ENCODE peak calls at places on chromosome 4, in six cellular contexts. V is T-helper 17 cell; N is activated CD4-positive, alpha-beta T cell treated with anti-CD3 and anti-CD28 coated beads for 4 hours; A is posterior cingulate gyrus; F is bronchial epithelial cell; M is mammary epithelial cell. L is an unnamed sample.

GRCh38 chr4:36712013-36712412 is 430.6 kb downstream of the DTHD1 start:
- DNase-seq in N (no peak), A (no peak), M (no peak), F (peak; percentile 29), V (no peak), L (no peak)

GRCh38 chr4:37998225-37998624 is 38.0 kb downstream of the PTTG2 start:
- DNase-seq in A (no peak), V (no peak), F (no peak), M (no peak), N (no peak), L (no peak)

GRCh38 chr4:57158221-57158620 is 48.0 kb upstream of the IGFBP7 start:
- DNase-seq in N (no peak), M (no peak), V (no peak), A (no peak), F (no peak), L (no peak)

GRCh38 chr4:38870098-38870850 is 2.7 kb downstream of the FAM114A1 start:
- DNase-seq in A (no peak), V (no peak), M (no peak), F (no peak), N (no peak), L (no peak)

GRCh38 chr4:176340871-176341685 is 21.3 kb downstream of the SPCS3 start:
- DNase-seq in M (peak; percentile 25), F (peak; percentile 40), V (no peak), A (peak; percentile 74), N (no peak), L (no peak)

GRCh38 chr4:76809594-76810305 is 88.2 kb downstream of the SOWAHB start:
- DNase-seq in M (peak; percentile 26), N (no peak), A (no peak), V (no peak), F (peak; percentile 23), L (no peak)

GRCh38 chr4:81031389-81032173 is 1.1 kb downstream of the BMP3 start:
- DNase-seq in N (no peak), V (no peak), A (peak; percentile 69), M (no peak), F (no peak), L (no peak)

GRCh38 chr4:13705521-13706035 is 78.1 kb upstream of the BOD1L1 start:
- DNase-seq in A (no peak), V (no peak), F (peak; percentile 55), N (no peak), M (peak; percentile 81), L (no peak)

GRCh38 chr4:71396382-71396781 is 57.6 kb downstream of the SLC4A4 start:
- DNase-seq in V (no peak), N (no peak), A (no peak), M (no peak), F (peak; percentile 72), L (no peak)

GRCh38 chr4:139735381-139736256 is 70.0 kb downstream of the MGST2 start:
- DNase-seq in M (no peak), N (no peak), V (no peak), A (peak; percentile 88), F (no peak), L (no peak)

GRCh38 chr4:143352052-143352451 is 15.4 kb downstream of the GAB1 start:
- DNase-seq in F (peak; percentile 54), V (no peak), M (no peak), N (no peak), A (no peak), L (no peak)

GRCh38 chr4:169404959-169405358 is 134.2 kb upstream of the SH3RF1 start:
- DNase-seq in V (no peak), N (no peak), F (peak; percentile 91), M (peak; percentile 75), A (no peak), L (no peak)

GRCh38 chr4:108078024-108078733 is 88.5 kb downstream of the HADH start:
- DNase-seq in A (no peak), V (no peak), M (no peak), F (no peak), N (no peak), L (no peak)

GRCh38 chr4:40992472-40993298 is 221.7 kb downstream of the APBB2 start:
- DNase-seq in M (peak; percentile 79), V (no peak), F (peak; percentile 95), A (no peak), N (no peak), L (no peak)

GRCh38 chr4:125315571-125316390 is 1.0 kb downstream of the FAT4 start:
- DNase-seq in F (peak; percentile 25), M (peak; percentile 51), V (no peak), N (no peak), A (peak; percentile 93), L (no peak)

GRCh38 chr4:122604146-122604545 is 16.7 kb downstream of the IL21 start:
- DNase-seq in N (no peak), M (no peak), A (no peak), V (no peak), F (no peak), L (no peak)

GRCh38 chr4:33998204-33998603 is 2246.1 kb downstream of the ARAP2 start:
- DNase-seq in N (no peak), M (peak; percentile 41), F (peak; percentile 47), V (no peak), A (no peak), L (no peak)

GRCh38 chr4:102827674-102828496 is 534 bp upstream of the UBE2D3 start:
- DNase-seq in N (peak; percentile 100), V (peak; percentile 96), F (peak; percentile 100), M (peak; percentile 100), A (peak; percentile 99), L (peak; percentile 100)

GRCh38 chr4:114807759-114808404 is 209.3 kb downstream of the UGT8 start:
- DNase-seq in A (peak; percentile 51), N (peak; percentile 2), M (peak; percentile 14), V (peak; percentile 12), F (peak; percentile 26), L (no peak)

GRCh38 chr4:20618729-20619128 is 81.5 kb upstream of the PACRGL start:
- DNase-seq in F (no peak), A (no peak), N (no peak), V (no peak), M (no peak), L (no peak)

GRCh38 chr4:37243722-37244582 is 591 bp upstream of the NWD2 start:
- DNase-seq in V (no peak), F (no peak), M (peak; percentile 17), A (peak; percentile 88), N (no peak), L (no peak)

GRCh38 chr4:188903995-188904394 is 764.8 kb downstream of the TRIML1 start:
- DNase-seq in M (no peak), A (no peak), N (no peak), F (no peak), V (no peak), L (no peak)

GRCh38 chr4:39054497-39054896 is 7.5 kb upstream of the KLHL5 start:
- DNase-seq in M (no peak), N (no peak), A (no peak), V (no peak), F (no peak), L (no peak)

GRCh38 chr4:26287748-26288147 is 33.1 kb upstream of the RBPJ start:
- DNase-seq in N (no peak), F (no peak), V (no peak), M (no peak), A (no peak), L (no peak)

GRCh38 chr4:143251781-143252180 is 67.1 kb downstream of the USP38 start:
- DNase-seq in N (no peak), A (no peak), M (peak; percentile 74), V (no peak), F (peak; percentile 95), L (no peak)

GRCh38 chr4:150647008-150647407 is 65.1 kb downstream of the MAB21L2 start:
- DNase-seq in N (no peak), F (no peak), M (no peak), V (no peak), A (no peak), L (no peak)